ENCODE peak calls at places on chromosomes 12 and 14, in five cellular contexts. S, Q, D, T and X are unnamed samples.

GRCh38 chr12:50265770-50266524 is 17.4 kb downstream of the LIMA1 start:
- DNase-seq in S (no peak), T (no peak), Q (no peak), D (no peak), X (no peak)

GRCh38 chr12:80937391-80938238 is at the start of gene LIN7A:
- DNase-seq in Q (peak; percentile 31), S (no peak), T (peak; percentile 80), D (peak; percentile 82), X (peak; percentile 73)

GRCh38 chr12:60710246-60710645 is 1114.4 kb downstream of the SLC16A7 start:
- DNase-seq in Q (no peak), D (no peak), T (no peak), S (no peak), X (no peak)

GRCh38 chr12:67069451-67070306 is 199.5 kb upstream of the CAND1 start:
- DNase-seq in T (peak; percentile 37), S (no peak), D (peak; percentile 81), Q (no peak), X (peak; percentile 48)

GRCh38 chr12:111108726-111109125 is 188.3 kb upstream of the MYL2 start:
- DNase-seq in Q (no peak), T (no peak), S (no peak), D (no peak), X (no peak)

GRCh38 chr12:104480826-104481457 is 24.2 kb downstream of the CHST11 start:
- DNase-seq in T (peak; percentile 79), Q (peak; percentile 79), D (peak; percentile 88), S (no peak), X (peak; percentile 51)

GRCh38 chr12:22687677-22688076 is 62.7 kb downstream of the ETNK1 start:
- DNase-seq in Q (peak; percentile 77), D (no peak), T (no peak), S (no peak), X (no peak)

GRCh38 chr14:90375934-90376333 is 20.9 kb upstream of the CALM1 start:
- DNase-seq in S (no peak), D (no peak), Q (no peak), T (no peak), X (no peak)

GRCh38 chr12:98351089-98351488 is 164.3 kb upstream of the TMPO start:
- DNase-seq in D (no peak), S (no peak), Q (no peak), T (no peak), X (no peak)

GRCh38 chr12:132428872-132429121 is 61.2 kb upstream of the FBRSL1 start:
- DNase-seq in T (no peak), S (no peak), D (no peak), Q (no peak), X (no peak)

GRCh38 chr12:59041241-59042121 is 121.2 kb upstream of the LRIG3 start:
- DNase-seq in D (no peak), Q (peak; percentile 96), T (no peak), S (no peak), X (no peak)

GRCh38 chr14:62694075-62694474 is 351.2 kb downstream of the KCNH5 start:
- DNase-seq in D (no peak), T (no peak), S (no peak), Q (peak; percentile 99), X (no peak)

GRCh38 chr14:34324363-34324795 is 137.7 kb downstream of the SPTSSA start:
- DNase-seq in D (no peak), T (no peak), S (no peak), Q (peak; percentile 26), X (no peak)

GRCh38 chr14:67622675-67623074 is 3.0 kb downstream of the ARG2 start:
- DNase-seq in T (no peak), Q (peak; percentile 85), D (no peak), S (no peak), X (no peak)

GRCh38 chr14:56996721-56997399 is 186.6 kb upstream of the OTX2 start:
- DNase-seq in S (no peak), Q (no peak), T (no peak), D (no peak), X (no peak)

GRCh38 chr14:95482967-95483842 is 33.2 kb downstream of the SYNE3 start:
- DNase-seq in D (peak; percentile 85), S (peak; percentile 93), T (peak; percentile 79), Q (peak; percentile 97), X (peak; percentile 87)

GRCh38 chr14:61456720-61457119 is 135.3 kb downstream of the PRKCH start:
- DNase-seq in T (peak; percentile 90), S (peak; percentile 89), Q (peak; percentile 73), D (peak; percentile 77), X (peak; percentile 82)

GRCh38 chr14:20429801-20430669 is 5.9 kb downstream of the KLHL33 start:
- DNase-seq in Q (no peak), S (no peak), D (no peak), T (no peak), X (no peak)

GRCh38 chr14:91870001-91870400 is 2.7 kb upstream of the TC2N start:
- DNase-seq in D (peak; percentile 42), S (no peak), Q (no peak), T (no peak), X (no peak)

GRCh38 chr12:113030875-113031525 is 25.5 kb upstream of the DTX1 start:
- DNase-seq in S (no peak), T (no peak), Q (peak; percentile 52), D (no peak), X (no peak)

GRCh38 chr12:67452119-67452805 is 183.1 kb downstream of the CAND1 start:
- DNase-seq in T (no peak), S (no peak), D (no peak), Q (no peak), X (no peak)

GRCh38 chr12:24617471-24617870 is 331.4 kb downstream of the BCAT1 start:
- DNase-seq in T (no peak), S (no peak), D (no peak), Q (peak; percentile 77), X (no peak)

GRCh38 chr12:55718020-55718419 is 2.2 kb upstream of the RDH5 start:
- DNase-seq in Q (no peak), T (peak; percentile 21), S (no peak), D (no peak), X (peak; percentile 17)

GRCh38 chr12:25934461-25934860 is 24.0 kb upstream of the RASSF8 start:
- DNase-seq in D (no peak), S (no peak), Q (no peak), T (no peak), X (no peak)

GRCh38 chr12:88574278-88574677 is 6.0 kb downstream of the KITLG start:
- DNase-seq in D (no peak), T (no peak), Q (peak; percentile 45), S (no peak), X (no peak)

GRCh38 chr14:72146241-72146640 is 214.0 kb downstream of the RGS6 start:
- DNase-seq in Q (no peak), D (no peak), S (no peak), T (no peak), X (no peak)

GRCh38 chr12:47312794-47313426 is 233.2 kb upstream of the AMIGO2 start:
- DNase-seq in D (no peak), T (no peak), S (no peak), Q (no peak), X (no peak)

GRCh38 chr14:53549956-53550355 is 396.8 kb upstream of the DDHD1 start:
- DNase-seq in T (no peak), S (no peak), D (no peak), Q (no peak), X (no peak)

GRCh38 chr12:53211476-53212381 is 4.7 kb upstream of the ITGB7 start:
- DNase-seq in Q (no peak), T (no peak), D (no peak), S (no peak), X (no peak)

GRCh38 chr12:48197967-48198618 is 5.0 kb downstream of the OR10AD1 start:
- DNase-seq in D (peak; percentile 99), Q (peak; percentile 87), S (peak; percentile 100), T (peak; percentile 99), X (peak; percentile 99)

GRCh38 chr12:4274960-4275868 is 1.7 kb downstream of the CCND2 start:
- DNase-seq in T (peak; percentile 44), D (peak; percentile 81), Q (peak; percentile 13), S (no peak), X (no peak)

GRCh38 chr12:4275869-4276253 is 2.3 kb downstream of the CCND2 start:
- DNase-seq in S (no peak), T (peak; percentile 51), D (no peak), Q (no peak), X (no peak)

GRCh38 chr12:4277205-4277543 is 3.6 kb downstream of the CCND2 start:
- DNase-seq in S (no peak), Q (no peak), D (no peak), T (no peak), X (no peak)

GRCh38 chr12:4277856-4278581 is 4.5 kb downstream of the CCND2 start:
- DNase-seq in Q (no peak), D (no peak), T (no peak), S (no peak), X (no peak)

DNA sequence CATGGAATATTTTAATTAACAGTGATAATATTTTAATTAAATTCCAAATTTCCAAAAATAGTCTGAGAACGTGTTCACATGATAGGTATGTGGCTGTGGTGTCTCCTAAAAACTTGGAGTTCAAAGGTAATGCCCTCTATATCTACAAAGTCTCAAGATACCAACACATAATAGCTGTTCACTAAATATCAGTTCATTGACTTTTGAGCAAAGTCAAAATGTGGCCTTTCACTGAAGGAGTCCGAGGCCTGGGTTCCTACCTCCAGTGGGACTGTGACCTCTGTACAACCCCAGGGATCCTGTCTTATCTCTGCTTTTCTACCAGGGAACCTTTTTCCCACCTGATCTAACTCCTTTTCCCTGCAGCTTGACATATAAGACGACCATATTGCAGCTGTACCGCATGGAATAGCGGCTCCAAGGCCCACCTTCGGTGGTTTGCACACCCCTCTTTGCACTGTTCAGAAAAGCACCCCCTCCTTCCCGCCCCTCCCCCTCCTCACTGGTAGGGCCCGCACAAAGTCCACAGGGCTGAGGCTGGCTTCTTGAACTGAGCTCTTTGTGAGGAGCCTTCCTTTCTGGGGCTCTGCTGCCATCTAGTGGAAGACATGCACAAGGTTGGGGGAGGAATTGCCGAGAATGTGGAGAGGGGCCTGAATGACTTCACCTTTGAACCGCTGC is 3.1 kb downstream of the CCND2 start:
- DNase-seq in S (peak; percentile 90), D (no peak), T (peak; percentile 91), Q (peak; percentile 82), X (peak; percentile 77)
- H3K4me1 ChIP-seq in S (peaks cover 76% of the 10 kb centered on the region), D (peaks cover 34% of the 10 kb centered on the region), T (peaks cover 77% of the 10 kb centered on the region), Q (peaks cover 3% of the 10 kb centered on the region), X (peaks cover 37% of the 10 kb centered on the region)

GRCh38 chr12:62522984-62523383 is 56.4 kb downstream of the MON2 start:
- DNase-seq in Q (peak; percentile 15), T (no peak), D (no peak), S (no peak), X (no peak)
- TF ChIP-seq CTCF in Q (peak; percentile 18), T (peak; percentile 6), D (no peak), S (peak; percentile 29), X (no peak)

GRCh38 chr12:52055781-52056711 is 4.8 kb downstream of the NR4A1 start:
- DNase-seq in D (no peak), T (no peak), S (no peak), Q (peak; percentile 56), X (no peak)

GRCh38 chr12:52054231-52054837 is 3.1 kb downstream of the NR4A1 start:
- DNase-seq in D (no peak), T (no peak), Q (no peak), S (no peak), X (no peak)

GRCh38 chr12:52054838-52055741 is 3.8 kb downstream of the NR4A1 start:
- DNase-seq in D (no peak), T (no peak), Q (peak; percentile 44), S (no peak), X (no peak)

GRCh38 chr12:52052471-52053186 is 1.4 kb downstream of the NR4A1 start:
- DNase-seq in Q (peak; percentile 47), S (no peak), T (no peak), D (no peak), X (no peak)

GRCh38 chr12:52053570-52054209 is 2.4 kb downstream of the NR4A1 start:
- DNase-seq in Q (peak; percentile 64), S (no peak), D (no peak), T (no peak), X (no peak)
- H3K4me3 ChIP-seq in Q (peak overlapping the region; percentile 8), S (peak overlapping the region; percentile 67), D (peak overlapping the region; percentile 54), T (peak overlapping the region; percentile 74), X (peak overlapping the region; percentile 72)

GRCh38 chr12:124782132-124782531 is 81.5 kb downstream of the SCARB1 start:
- DNase-seq in S (no peak), T (no peak), D (no peak), Q (no peak), X (no peak)
- H3K4me1 ChIP-seq in S (peaks cover 17% of the 10 kb centered on the region), T (no peaks in the 10 kb centered on the region), D (no peaks in the 10 kb centered on the region), Q (peaks cover 2% of the 10 kb centered on the region), X (no peaks in the 10 kb centered on the region)